ENCODE peak calls at places on chromosomes 3 and 15, in five cellular contexts. F, B, T, S and U are unnamed samples. For H3K27me3 and H3K9me3, the result is how much of the 10 kb centered on the place peaks cover.

GRCh38 chr15:75455424-75455981 is 4.0 kb upstream of the SIN3A start:
- DNase-seq in T (peak), S (peak), B (peak), F (peak), U (peak)

GRCh38 chr15:100708916-100709315 is 106.5 kb downstream of the ASB7 start:
- DNase-seq in B (no peak), F (no peak), T (no peak), S (peak), U (no peak)

GRCh38 chr15:85646538-85647091 is 148.1 kb downstream of the KLHL25 start:
- DNase-seq in F (no peak), S (no peak), T (no peak), B (peak), U (no peak)

GRCh38 chr15:85415779-85416178 is 35.4 kb downstream of the AKAP13 start:
- DNase-seq in S (no peak), B (no peak), T (no peak), F (no peak), U (no peak)

GRCh38 chr3:32640939-32641725 is 43.9 kb upstream of the CNOT10 start:
- DNase-seq in F (peak), B (no peak), S (no peak), T (no peak), U (no peak)

GRCh38 chr3:197417451-197417850 is 119.0 kb upstream of the DLG1 start:
- DNase-seq in T (no peak), F (no peak), S (no peak), B (no peak), U (no peak)

GRCh38 chr3:111541911-111542483 is at the start of gene CD96:
- DNase-seq in T (no peak), F (no peak), S (no peak), B (peak), U (no peak)

GRCh38 chr3:17972889-17973558 is 230.6 kb upstream of the TBC1D5 start:
- DNase-seq in B (no peak), T (no peak), S (no peak), F (no peak), U (no peak)

GRCh38 chr15:29849716-29850115 is 27.4 kb upstream of the TJP1 start:
- DNase-seq in B (no peak), F (no peak), T (no peak), S (no peak), U (no peak)

GRCh38 chr3:67008388-67008787 is 10.3 kb downstream of the KBTBD8 start:
- DNase-seq in F (no peak), S (no peak), T (no peak), B (no peak), U (no peak)

GRCh38 chr15:99592135-99592845 is 26.5 kb downstream of the MEF2A start:
- DNase-seq in F (no peak), B (no peak), T (no peak), S (no peak), U (no peak)

GRCh38 chr3:159219231-159219630 is 417.4 kb downstream of the MFSD1 start:
- DNase-seq in F (no peak), T (no peak), S (no peak), B (no peak), U (no peak)

GRCh38 chr15:82132742-82133141 is 86.9 kb upstream of the MEX3B start:
- DNase-seq in F (no peak), T (no peak), B (no peak), S (no peak), U (no peak)

GRCh38 chr3:12222765-12223485 is 64.2 kb upstream of the TIMP4 start:
- DNase-seq in S (no peak), F (no peak), T (no peak), B (no peak), U (no peak)

GRCh38 chr15:35545316-35545824 is 595 bp downstream of the DPH6 start:
- DNase-seq in B (no peak), T (peak), S (peak), F (peak), U (peak)

GRCh38 chr3:12759097-12759679 is at the start of gene TMEM40:
- DNase-seq in F (no peak), S (no peak), B (no peak), T (no peak), U (no peak)

GRCh38 chr15:41928100-41928499 is 34.2 kb upstream of the SPTBN5 start:
- DNase-seq in F (no peak), S (no peak), B (no peak), T (no peak), U (no peak)

GRCh38 chr3:78337801-78338211 is 1297.9 kb downstream of the ROBO2 start:
- DNase-seq in B (no peak), F (no peak), S (no peak), T (no peak), U (no peak)

GRCh38 chr3:99128205-99128604 is 226.7 kb upstream of the DCBLD2 start:
- DNase-seq in T (no peak), F (no peak), B (no peak), S (no peak), U (no peak)
- TF ChIP-seq CTCF in T (no peak), F (no peak), B (no peak), S (no peak), U (no peak)

GRCh38 chr3:184559336-184559735 is 2.2 kb upstream of the EPHB3 start:
- DNase-seq in B (no peak), T (no peak), F (no peak), S (peak), U (peak)
- H3K27me3 ChIP-seq in B (under half), T (under half), F (half or more), S (under half), U (under half)

DNA sequence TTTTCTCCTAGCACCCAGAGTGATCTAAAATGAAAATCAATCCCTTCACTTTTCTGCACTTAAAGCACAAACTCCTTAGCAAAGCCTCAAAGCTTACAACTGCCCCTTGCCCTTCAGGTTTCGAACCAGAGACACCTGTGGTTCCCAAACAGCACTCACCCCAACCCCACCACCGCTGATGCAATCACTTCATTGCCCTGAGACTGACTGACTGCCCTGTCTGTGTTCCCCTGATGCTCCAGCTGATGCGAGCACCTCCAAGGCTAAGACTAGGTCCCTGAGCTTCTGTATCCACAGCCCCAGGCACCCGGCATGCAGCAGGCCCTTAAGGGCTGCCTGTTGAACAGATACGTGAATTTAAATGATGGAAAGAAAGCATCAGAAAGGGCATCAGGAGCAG is 127.3 kb downstream of the ZNF621 start:
- DNase-seq in B (no peak), F (no peak), T (no peak), S (no peak), U (no peak)
- H3K9me3 ChIP-seq in B (under half), F (under half), T (under half), S (under half), U (under half)

GRCh38 chr15:58755350-58755749 is 5.8 kb upstream of the ADAM10 start:
- DNase-seq in B (no peak), T (no peak), F (no peak), S (no peak), U (no peak)

GRCh38 chr15:58761010-58761388 is 10.1 kb upstream of the MINDY2 start:
- DNase-seq in T (no peak), F (no peak), B (no peak), S (no peak), U (no peak)

GRCh38 chr15:58755956-58756355 is 6.4 kb upstream of the ADAM10 start:
- DNase-seq in F (no peak), T (no peak), S (no peak), B (no peak), U (no peak)

GRCh38 chr15:58760385-58761009 is 10.6 kb upstream of the MINDY2 start:
- DNase-seq in T (no peak), F (no peak), B (no peak), S (no peak), U (no peak)

DNA sequence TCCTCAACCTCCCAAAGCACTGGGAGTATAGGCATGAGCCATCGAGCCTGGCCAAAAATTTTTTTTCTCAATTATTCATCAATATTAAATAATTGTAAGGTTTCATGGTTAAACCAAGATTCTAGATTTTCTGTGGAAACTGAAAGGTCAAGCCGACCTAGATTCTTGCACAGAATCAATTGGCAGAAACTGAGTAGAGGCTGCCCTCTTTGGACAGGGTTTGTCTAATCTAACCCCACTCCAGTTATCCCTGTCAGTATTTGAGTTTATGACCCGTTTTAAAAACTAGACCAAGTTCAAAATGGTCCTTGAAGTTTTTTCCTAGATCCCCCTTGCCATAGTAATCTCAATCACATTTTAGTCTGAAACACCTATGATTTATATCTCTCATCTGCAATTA is 8.6 kb upstream of the ADAM10 start:
- DNase-seq in B (no peak), T (no peak), S (no peak), F (no peak), U (no peak)
- TF ChIP-seq CTCF in B (no peak), T (no peak), S (no peak), F (peak), U (no peak)

GRCh38 chr3:125959317-125960065 is 9.5 kb upstream of the ROPN1B start:
- DNase-seq in T (no peak), B (no peak), F (no peak), S (no peak), U (peak)
- H3K27me3 ChIP-seq in T (under half), B (under half), F (half or more), S (under half), U (under half)

DNA sequence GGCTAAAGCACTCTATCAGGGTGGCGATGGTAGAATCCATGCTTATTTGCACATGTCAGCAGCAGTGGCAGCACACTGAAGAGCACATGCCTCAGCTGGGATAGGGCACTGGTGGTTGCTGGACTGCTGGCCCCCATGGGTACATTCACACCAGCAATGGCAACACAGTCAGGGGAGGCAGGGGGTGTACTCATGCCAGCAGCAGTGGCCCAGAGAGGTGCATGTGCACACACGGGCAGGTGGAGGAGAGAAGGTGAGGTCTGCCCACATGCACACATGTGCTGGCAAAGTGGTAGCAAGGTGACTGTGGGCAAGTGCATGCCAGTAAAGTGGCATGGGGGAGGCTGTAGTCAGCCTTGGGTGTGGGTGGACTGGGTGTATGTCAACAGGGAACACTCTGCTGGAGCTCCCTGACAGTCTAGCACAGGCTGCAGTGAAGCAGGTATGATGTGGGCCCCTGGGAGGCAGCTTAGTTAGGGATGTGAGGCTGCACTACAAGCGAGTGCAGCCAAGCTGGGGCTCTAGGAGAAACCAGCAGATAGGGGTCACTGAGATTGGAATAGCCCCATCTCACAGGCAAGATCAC is 53.9 kb upstream of the NPAP1 start:
- DNase-seq in F (no peak), B (no peak), S (no peak), T (no peak), U (no peak)
- H3K9me3 ChIP-seq in F (under half), B (under half), S (under half), T (under half), U (under half)

GRCh38 chr3:4720316-4721075 is 227.3 kb downstream of the ITPR1 start:
- DNase-seq in F (peak), T (peak), B (no peak), S (no peak), U (peak)
- TF ChIP-seq CTCF in F (peak), T (peak), B (no peak), S (peak), U (no peak)